ENCODE peak calls at places on chromosomes 11 and 22, in nine cellular contexts. T is endodermal cell; G is T-helper 9 cell; R is activated CD4-positive, alpha-beta T cell treated with anti-CD3 and anti-CD28 coated beads for 24 hours; E is AG09309; F is GM04503; V is CD8-positive, alpha-beta memory T cell; H is NCI-H774; K is NCI-H2081. I is an unnamed sample.

GRCh38 chr22:48923909-48924475 is 903.7 kb downstream of the BRD1 start:
- DNase-seq in G (no peak), V (no peak), F (no peak), R (no peak), K (no peak), E (no peak), H (no peak), T (no peak), I (no peak)

GRCh38 chr22:46501701-46502100 is 35.7 kb downstream of the CELSR1 start:
- DNase-seq in R (no peak), H (no peak), K (no peak), F (no peak), E (no peak), G (no peak), V (no peak), T (no peak), I (no peak)

GRCh38 chr11:105937738-105938137 is 84.3 kb downstream of the MSANTD4 start:
- DNase-seq in R (no peak), H (no peak), E (no peak), V (no peak), T (no peak), G (no peak), K (no peak), F (no peak), I (no peak)

GRCh38 chr11:41522899-41523672 is 63.6 kb upstream of the LRRC4C start:
- DNase-seq in R (no peak), H (no peak), V (no peak), F (peak), E (no peak), G (no peak), T (no peak), K (no peak), I (no peak)

GRCh38 chr11:34027516-34028406 is 23.8 kb upstream of the CAPRIN1 start:
- DNase-seq in R (no peak), V (no peak), H (no peak), K (no peak), F (no peak), T (no peak), G (no peak), E (no peak), I (no peak)

GRCh38 chr22:21621891-21622623 is 7.8 kb downstream of the YDJC start:
- DNase-seq in V (no peak), G (no peak), T (no peak), E (no peak), K (no peak), H (no peak), F (no peak), R (no peak), I (no peak)

GRCh38 chr22:28015676-28016601 is 96.9 kb upstream of the PITPNB start:
- DNase-seq in V (no peak), G (no peak), K (no peak), R (no peak), H (no peak), T (no peak), F (no peak), E (no peak), I (peak)

GRCh38 chr11:113532697-113533424 is 57.7 kb upstream of the DRD2 start:
- DNase-seq in E (peak), R (peak), H (peak), V (peak), F (no peak), G (peak), T (peak), K (peak), I (no peak)

GRCh38 chr11:126615819-126616218 is 260.3 kb downstream of the ST3GAL4 start:
- DNase-seq in V (no peak), H (no peak), F (no peak), E (no peak), R (no peak), T (no peak), K (no peak), G (no peak), I (no peak)

GRCh38 chr11:101880208-101880607 is 34.6 kb upstream of the CEP126 start:
- DNase-seq in G (no peak), R (no peak), F (no peak), H (no peak), E (no peak), K (no peak), T (no peak), V (no peak), I (no peak)

GRCh38 chr11:76237914-76238313 is 31.6 kb upstream of the WNT11 start:
- DNase-seq in H (no peak), G (no peak), R (no peak), E (no peak), T (peak), K (no peak), V (no peak), F (no peak), I (no peak)

GRCh38 chr11:76769645-76770586 is 13.2 kb upstream of the TSKU start:
- DNase-seq in G (no peak), H (no peak), K (no peak), V (no peak), R (no peak), F (no peak), T (peak), E (no peak), I (no peak)

GRCh38 chr11:114377612-114378267 is 22.6 kb downstream of the C11orf71 start:
- DNase-seq in T (no peak), R (no peak), G (no peak), E (peak), F (peak), K (no peak), H (no peak), V (no peak), I (no peak)

GRCh38 chr22:37472418-37473006 is 13.7 kb downstream of the MFNG start:
- DNase-seq in F (no peak), K (no peak), E (no peak), H (no peak), V (peak), R (no peak), T (peak), G (peak), I (no peak)

GRCh38 chr22:46114518-46115387 is 35.6 kb upstream of the PPARA start:
- DNase-seq in R (no peak), F (no peak), E (no peak), H (no peak), T (no peak), V (no peak), K (no peak), G (no peak), I (no peak)

GRCh38 chr11:10927533-10927932 is 69.7 kb upstream of the ZBED5 start:
- DNase-seq in R (no peak), F (no peak), E (no peak), G (no peak), T (no peak), V (no peak), H (no peak), K (no peak), I (no peak)

GRCh38 chr11:132349806-132350733 is 979.7 kb downstream of the NTM start:
- DNase-seq in T (no peak), K (no peak), F (no peak), V (no peak), H (no peak), R (no peak), G (no peak), E (no peak), I (no peak)

GRCh38 chr11:122850076-122850631 is 11.9 kb downstream of the CRTAM start:
- DNase-seq in T (peak), E (peak), G (no peak), V (peak), K (no peak), H (no peak), F (no peak), R (no peak), I (no peak)

GRCh38 chr11:72446929-72447753 is 12.8 kb upstream of the CLPB start:
- DNase-seq in T (no peak), E (peak), H (peak), R (peak), G (no peak), K (peak), F (no peak), V (no peak), I (no peak)

GRCh38 chr11:124114942-124115781 is at the start of gene VWA5A:
- DNase-seq in E (peak), R (peak), K (peak), G (peak), H (peak), T (peak), F (peak), V (peak), I (peak)

GRCh38 chr11:57373146-57373545 is 7.8 kb downstream of the PRG3 start:
- DNase-seq in R (no peak), E (no peak), T (no peak), G (no peak), F (no peak), K (no peak), V (no peak), H (no peak), I (no peak)

GRCh38 chr11:12232160-12232559 is 121.8 kb downstream of the MICAL2 start:
- DNase-seq in F (no peak), R (no peak), K (no peak), E (no peak), V (no peak), G (no peak), H (no peak), T (no peak), I (no peak)

GRCh38 chr11:19242184-19242932 is 1.6 kb upstream of the E2F8 start:
- DNase-seq in R (no peak), F (no peak), V (no peak), E (no peak), G (no peak), T (peak), K (no peak), H (no peak), I (no peak)

GRCh38 chr11:61587541-61587941 is 6.7 kb upstream of the SYT7 start:
- DNase-seq in F (no peak), K (no peak), V (no peak), H (peak), E (no peak), R (no peak), T (peak), G (peak), I (no peak)

GRCh38 chr22:38021201-38021600 is 36.0 kb upstream of the PICK1 start:
- DNase-seq in G (no peak), H (no peak), K (no peak), R (no peak), F (no peak), T (no peak), V (no peak), E (no peak), I (no peak)

GRCh38 chr11:76629133-76629852 is 41.3 kb downstream of the LRRC32 start:
- DNase-seq in E (no peak), F (no peak), T (no peak), G (no peak), R (no peak), K (no peak), H (no peak), V (no peak), I (no peak)

GRCh38 chr11:128872594-128872993 is 5.5 kb upstream of the KCNJ1 start:
- DNase-seq in G (no peak), H (no peak), R (no peak), E (no peak), F (no peak), K (no peak), V (no peak), T (peak), I (no peak)

GRCh38 chr11:99916078-99916477 is 771.0 kb upstream of the ARHGAP42 start:
- DNase-seq in H (no peak), R (no peak), E (no peak), G (no peak), K (no peak), F (no peak), V (no peak), T (no peak), I (no peak)

GRCh38 chr11:61895046-61895717 is 3.8 kb upstream of the FADS3 start:
- DNase-seq in K (no peak), T (no peak), V (no peak), H (no peak), G (no peak), E (no peak), F (no peak), R (no peak), I (no peak)

GRCh38 chr22:50018608-50019291 is 6.2 kb upstream of the IL17REL start:
- DNase-seq in F (no peak), R (no peak), G (no peak), K (no peak), H (no peak), T (no peak), E (no peak), V (no peak), I (no peak)

GRCh38 chr22:45602004-45602733 is 69.5 kb upstream of the ATXN10 start:
- DNase-seq in G (no peak), T (no peak), E (no peak), F (no peak), H (no peak), K (no peak), R (no peak), V (no peak), I (no peak)

GRCh38 chr11:88175707-88176066 is 444 bp upstream of the RAB38 start:
- DNase-seq in T (peak), F (no peak), V (no peak), H (no peak), K (no peak), G (no peak), E (no peak), R (no peak), I (no peak)

GRCh38 chr22:36644333-36644757 is 59.2 kb downstream of the CACNG2 start:
- DNase-seq in T (peak), R (no peak), F (peak), H (no peak), V (no peak), E (peak), K (no peak), G (no peak), I (no peak)

I was measured in RWPE2.